ENCODE peak calls at places on chromosomes 16 and 17, in seven cellular contexts. A is H9, U is fibroblast of lung, O is HepG2, J is body of pancreas, Q is OCI-LY7, F is uterus. C is an unnamed sample. For H3K9me3, the result is how much of the 10 kb centered on the place peaks cover.

GRCh38 chr16:89401641-89402445 is 88.5 kb downstream of the ANKRD11 start:
- DNase-seq in A (no peak), U (no peak), O (no peak), J (no peak), Q (no peak), F (no peak), C (peak)

GRCh38 chr17:19508327-19508867 is 25.3 kb upstream of the SLC47A1 start:
- DNase-seq in A (peak), U (no peak), O (no peak), J (peak), Q (peak), F (peak), C (no peak)

GRCh38 chr17:50817142-50817751 is 18.1 kb upstream of the WFIKKN2 start:
- DNase-seq in A (peak), U (peak), O (no peak), J (peak), Q (peak), F (no peak), C (peak)

GRCh38 chr17:61579961-61580360 is 11.1 kb downstream of the NACA2 start:
- DNase-seq in A (no peak), U (peak), O (peak), J (no peak), Q (no peak), F (no peak), C (peak)

GRCh38 chr17:58089111-58089510 is 5.9 kb downstream of the DYNLL2 start:
- DNase-seq in A (no peak), U (no peak), O (no peak), J (no peak), Q (no peak), F (no peak), C (no peak)

GRCh38 chr17:56781944-56782737 is 51.6 kb downstream of the C17orf67 start:
- DNase-seq in A (no peak), U (no peak), O (no peak), J (no peak), Q (no peak), F (no peak), C (peak)

GRCh38 chr16:13780406-13780805 is 139.5 kb upstream of the ERCC4 start:
- DNase-seq in A (no peak), U (no peak), O (no peak), J (no peak), Q (no peak), F (no peak), C (no peak)

GRCh38 chr16:71467810-71468209 is 5.8 kb upstream of the ZNF23 start:
- DNase-seq in A (peak), U (peak), O (peak), J (no peak), Q (peak), F (no peak), C (peak)

GRCh38 chr16:85394511-85395206 is 218.5 kb upstream of the GSE1 start:
- DNase-seq in A (no peak), U (no peak), O (no peak), J (no peak), Q (peak), F (no peak), C (no peak)

GRCh38 chr17:15954222-15954621 is 9.3 kb downstream of the ADORA2B start:
- DNase-seq in A (no peak), U (peak), O (no peak), J (peak), Q (no peak), F (no peak), C (peak)

GRCh38 chr17:65564793-65565192 is 3.3 kb upstream of the AXIN2 start:
- DNase-seq in A (no peak), U (peak), O (peak), J (peak), Q (no peak), F (peak), C (no peak)

GRCh38 chr17:48333034-48333491 is 97.0 kb downstream of the SKAP1 start:
- DNase-seq in A (no peak), U (peak), O (no peak), J (no peak), Q (no peak), F (no peak), C (no peak)

GRCh38 chr16:62700456-62701280 is 664.4 kb upstream of the CDH8 start:
- DNase-seq in A (no peak), U (no peak), O (no peak), J (no peak), Q (no peak), F (no peak), C (no peak)

GRCh38 chr16:52549011-52549692 is 2.2 kb upstream of the TOX3 start:
- DNase-seq in A (peak), U (peak), O (peak), J (no peak), Q (no peak), F (no peak), C (peak)

GRCh38 chr17:28343491-28343932 is 8.0 kb downstream of the TNFAIP1 start:
- DNase-seq in A (no peak), U (no peak), O (no peak), J (no peak), Q (peak), F (no peak), C (no peak)

GRCh38 chr16:75238132-75238852 is 13.1 kb downstream of the BCAR1 start:
- DNase-seq in A (peak), U (peak), O (peak), J (peak), Q (no peak), F (peak), C (peak)

GRCh38 chr17:73182616-73183310 is 10.1 kb upstream of the COG1 start:
- DNase-seq in A (no peak), U (no peak), O (peak), J (peak), Q (no peak), F (no peak), C (no peak)

GRCh38 chr16:17397499-17397891 is 73.3 kb downstream of the XYLT1 start:
- DNase-seq in A (no peak), U (peak), O (peak), J (peak), Q (no peak), F (peak), C (no peak)

GRCh38 chr16:78244131-78244899 is 144.9 kb downstream of the WWOX start:
- DNase-seq in A (no peak), U (no peak), O (no peak), J (no peak), Q (no peak), F (no peak), C (no peak)

GRCh38 chr16:27318399-27319256 is 4.9 kb downstream of the IL4R start:
- DNase-seq in A (no peak), U (peak), O (no peak), J (peak), Q (peak), F (peak), C (no peak)

GRCh38 chr16:28977703-28978641 is 3.4 kb downstream of the SPNS1 start:
- DNase-seq in A (peak), U (no peak), O (peak), J (peak), Q (peak), F (no peak), C (no peak)

GRCh38 chr16:87534751-87535150 is 41.9 kb upstream of the ZCCHC14 start:
- DNase-seq in A (no peak), U (no peak), O (no peak), J (no peak), Q (no peak), F (no peak), C (no peak)

GRCh38 chr16:87535457-87535854 is 42.6 kb upstream of the ZCCHC14 start:
- DNase-seq in A (no peak), U (no peak), O (no peak), J (no peak), Q (no peak), F (no peak), C (no peak)

GRCh38 chr16:87534030-87534653 is 41.3 kb upstream of the ZCCHC14 start:
- DNase-seq in A (no peak), U (no peak), O (no peak), J (no peak), Q (no peak), F (no peak), C (no peak)

GRCh38 chr16:87531418-87531817 is 38.6 kb upstream of the ZCCHC14 start:
- DNase-seq in A (no peak), U (no peak), O (no peak), J (no peak), Q (no peak), F (no peak), C (no peak)

DNA sequence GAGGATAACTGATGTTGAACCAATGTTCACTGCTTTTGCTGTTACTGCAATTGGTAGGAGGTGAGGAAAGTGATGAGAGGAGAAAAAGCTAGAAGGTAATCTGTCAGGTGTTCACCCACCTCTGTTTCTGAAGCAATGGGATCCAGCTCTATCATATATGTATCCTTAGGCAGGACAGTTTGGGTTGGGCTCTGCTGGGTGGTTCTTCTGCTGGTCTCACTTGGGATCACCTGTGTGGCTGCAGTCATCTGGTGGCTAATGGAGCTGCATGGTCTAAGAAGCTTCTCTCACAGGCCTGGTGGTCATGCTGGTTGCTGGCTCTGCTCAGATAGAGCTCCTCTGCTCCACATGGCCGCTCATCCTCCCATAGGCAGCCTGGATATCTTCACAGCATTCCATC is 40.2 kb upstream of the ZCCHC14 start:
- DNase-seq in A (no peak), U (no peak), O (no peak), J (no peak), Q (no peak), F (no peak), C (no peak)
- H3K9me3 ChIP-seq in A (under half), U (under half), O (under half), J (under half), Q (under half), F (under half), C (under half)

GRCh38 chr16:86554599-86554916 is 477 bp downstream of the MTHFSD start:
- DNase-seq in A (no peak), U (no peak), O (no peak), J (no peak), Q (peak), F (no peak), C (no peak)

GRCh38 chr16:86556576-86556975 is 1.5 kb upstream of the MTHFSD start:
- DNase-seq in A (no peak), U (no peak), O (no peak), J (no peak), Q (no peak), F (no peak), C (no peak)

GRCh38 chr16:86555763-86556130 is 712 bp upstream of the MTHFSD start:
- DNase-seq in A (no peak), U (no peak), O (no peak), J (no peak), Q (no peak), F (no peak), C (no peak)

GRCh38 chr16:86553356-86553755 is 1.7 kb downstream of the MTHFSD start:
- DNase-seq in A (no peak), U (no peak), O (no peak), J (no peak), Q (no peak), F (no peak), C (no peak)

DNA sequence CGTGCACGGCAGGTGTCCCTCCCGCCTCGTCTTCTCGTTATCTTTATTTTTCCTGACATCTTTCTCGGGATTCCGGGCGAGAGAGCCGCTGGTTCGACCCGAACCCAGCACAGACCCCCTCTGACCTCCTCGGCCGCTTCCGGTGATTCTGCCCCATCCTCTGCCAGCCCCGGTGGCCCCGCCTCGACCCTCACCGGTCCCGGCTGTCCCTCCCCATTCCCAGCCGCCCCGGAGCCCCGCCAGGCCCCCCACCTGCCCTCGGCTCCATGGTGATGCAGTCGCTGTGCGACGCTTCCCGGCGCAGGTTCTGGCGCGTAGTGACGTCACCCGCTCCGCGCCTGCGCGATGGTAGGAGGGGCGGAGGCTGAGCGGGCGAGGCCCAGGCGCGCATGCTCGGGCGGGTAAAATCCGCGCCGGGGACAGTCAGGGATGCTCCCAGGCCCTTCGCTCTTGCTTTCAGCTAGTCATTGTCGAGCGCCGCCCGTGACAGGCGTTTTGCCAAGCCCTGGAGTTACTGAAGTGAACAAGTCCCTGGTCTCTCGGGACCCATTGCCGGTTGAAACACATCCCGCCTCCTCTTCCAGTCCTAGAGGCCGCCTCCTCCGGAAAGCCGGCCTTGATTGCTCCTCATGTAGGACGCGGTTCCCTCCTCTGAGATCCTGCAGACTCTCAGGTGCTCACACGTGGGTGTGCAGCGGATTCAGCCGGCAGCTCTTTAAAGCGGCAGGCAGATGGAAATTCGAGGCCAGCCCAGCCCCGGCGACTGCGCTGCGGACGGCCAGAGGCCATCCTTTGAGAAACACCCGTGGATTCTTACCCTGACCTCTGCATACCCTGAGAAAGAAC is at the start of gene MTHFSD:
- DNase-seq in A (peak), U (peak), O (peak), J (peak), Q (peak), F (peak), C (peak)
- TF ChIP-seq CTCF in A (no peak), U (no peak), O (no peak), J (no peak), Q (no peak), F (peak), C (no peak)

GRCh38 chr17:39487946-39488345 is 26.7 kb downstream of the CDK12 start:
- DNase-seq in A (no peak), U (no peak), O (no peak), J (no peak), Q (no peak), F (no peak), C (no peak)

GRCh38 chr17:39485555-39485954 is 24.3 kb downstream of the CDK12 start:
- DNase-seq in A (no peak), U (peak), O (no peak), J (no peak), Q (no peak), F (no peak), C (no peak)

GRCh38 chr17:39486242-39486641 is 25.0 kb downstream of the CDK12 start:
- DNase-seq in A (no peak), U (peak), O (no peak), J (no peak), Q (no peak), F (no peak), C (no peak)

GRCh38 chr17:39484178-39484577 is 22.9 kb downstream of the CDK12 start:
- DNase-seq in A (no peak), U (no peak), O (no peak), J (no peak), Q (peak), F (no peak), C (no peak)

GRCh38 chr17:39483506-39483905 is 22.2 kb downstream of the CDK12 start:
- DNase-seq in A (no peak), U (no peak), O (no peak), J (no peak), Q (no peak), F (no peak), C (no peak)
- H3K9me3 ChIP-seq in A (under half), U (under half), O (under half), J (under half), Q (under half), F (under half), C (under half)

GRCh38 chr17:79207957-79208356 is 133.3 kb downstream of the ENGASE start:
- DNase-seq in A (no peak), U (no peak), O (no peak), J (no peak), Q (no peak), F (no peak), C (no peak)
- TF ChIP-seq CTCF in A (no peak), U (no peak), O (no peak), J (no peak), Q (no peak), F (no peak), C (no peak)

GRCh38 chr17:5092139-5093010 is 14.1 kb downstream of the ZFP3 start:
- DNase-seq in A (no peak), U (peak), O (no peak), J (no peak), Q (no peak), F (no peak), C (no peak)
- H3K9me3 ChIP-seq in A (half or more), U (under half), O (half or more), J (under half), Q (half or more), F (half or more), C (half or more)

GRCh38 chr17:40301315-40301714 is 7.7 kb upstream of the RARA start:
- DNase-seq in A (no peak), U (no peak), O (no peak), J (no peak), Q (no peak), F (no peak), C (no peak)
- TF ChIP-seq CTCF in A (peak), U (no peak), O (peak), J (peak), Q (peak), F (no peak), C (no peak)

GRCh38 chr17:72117470-72117747 is 3.4 kb upstream of the SOX9 start:
- DNase-seq in A (no peak), U (no peak), O (no peak), J (no peak), Q (no peak), F (no peak), C (no peak)
- H3K9me3 ChIP-seq in A (under half), U (under half), O (under half), J (under half), Q (under half), F (under half), C (under half)

GRCh38 chr16:79599837-79600635 is 501 bp downstream of the MAF start:
- DNase-seq in A (peak), U (peak), O (no peak), J (peak), Q (peak), F (peak), C (peak)

GRCh38 chr16:79597775-79598174 is 2.8 kb downstream of the MAF start:
- DNase-seq in A (no peak), U (no peak), O (no peak), J (no peak), Q (no peak), F (no peak), C (no peak)

GRCh38 chr16:79599256-79599836 is 1.2 kb downstream of the MAF start:
- DNase-seq in A (peak), U (peak), O (no peak), J (peak), Q (no peak), F (no peak), C (no peak)

GRCh38 chr16:79597277-79597676 is 3.3 kb downstream of the MAF start:
- DNase-seq in A (no peak), U (peak), O (no peak), J (no peak), Q (no peak), F (no peak), C (no peak)

GRCh38 chr16:79598341-79599181 is 2.0 kb downstream of the MAF start:
- DNase-seq in A (peak), U (peak), O (no peak), J (peak), Q (no peak), F (peak), C (peak)
- TF ChIP-seq CTCF in A (peak), U (no peak), O (peak), J (peak), Q (no peak), F (no peak), C (no peak)